ENCODE peak calls at places on chromosome X, in five cellular contexts. D, K, M, P and J are unnamed samples. For H3K4me1, the result is how much of the 10 kb centered on the place peaks cover.

GRCh38 chrX:63746278-63746677 is 38.7 kb downstream of the ARHGEF9 start:
- DNase-seq in P (no peak), M (no peak), K (no peak), D (no peak), J (no peak)

GRCh38 chrX:45479835-45480422 is 279.3 kb upstream of the DIPK2B start:
- DNase-seq in P (peak), K (no peak), D (peak), M (no peak), J (peak)

GRCh38 chrX:47171996-47172395 is 21.6 kb upstream of the UBA1 start:
- DNase-seq in M (peak), D (no peak), P (no peak), K (no peak), J (no peak)

GRCh38 chrX:56766554-56767412 is 37.7 kb downstream of the NBDY start:
- DNase-seq in M (peak), D (peak), P (no peak), K (no peak), J (no peak)

GRCh38 chrX:28552322-28552721 is 34.9 kb upstream of the IL1RAPL1 start:
- DNase-seq in P (peak), M (no peak), K (no peak), D (peak), J (no peak)

GRCh38 chrX:43176686-43177085 is 398.7 kb upstream of the PPP1R2C start:
- DNase-seq in M (no peak), D (no peak), P (no peak), K (no peak), J (no peak)

GRCh38 chrX:119640621-119641020 is 34.4 kb upstream of the NKRF start:
- DNase-seq in K (no peak), D (no peak), M (no peak), P (no peak), J (no peak)

GRCh38 chrX:140733766-140734342 is 24.3 kb downstream of the LINC00632 start:
- DNase-seq in K (peak), P (peak), M (no peak), D (peak), J (peak)

GRCh38 chrX:9163153-9163790 is 129.3 kb upstream of the FAM9B start:
- DNase-seq in D (peak), K (no peak), P (peak), M (no peak), J (no peak)

GRCh38 chrX:134803060-134803459 is 144.8 kb upstream of the PLAC1 start:
- DNase-seq in D (no peak), M (no peak), P (no peak), K (no peak), J (no peak)

GRCh38 chrX:119410027-119410819 is 11.1 kb downstream of the SLC25A43 start:
- DNase-seq in M (peak), D (peak), K (no peak), P (peak), J (no peak)

GRCh38 chrX:123085311-123085940 is 98.7 kb upstream of the GRIA3 start:
- DNase-seq in K (no peak), M (no peak), D (peak), P (no peak), J (no peak)

GRCh38 chrX:123083924-123084323 is 100.2 kb upstream of the GRIA3 start:
- DNase-seq in D (peak), K (no peak), M (no peak), P (peak), J (no peak)

GRCh38 chrX:123084797-123085196 is 99.3 kb upstream of the GRIA3 start:
- DNase-seq in M (no peak), D (peak), K (no peak), P (peak), J (no peak)

GRCh38 chrX:123080065-123080464 is 104.0 kb upstream of the GRIA3 start:
- DNase-seq in D (no peak), M (no peak), P (no peak), K (no peak), J (no peak)

DNA sequence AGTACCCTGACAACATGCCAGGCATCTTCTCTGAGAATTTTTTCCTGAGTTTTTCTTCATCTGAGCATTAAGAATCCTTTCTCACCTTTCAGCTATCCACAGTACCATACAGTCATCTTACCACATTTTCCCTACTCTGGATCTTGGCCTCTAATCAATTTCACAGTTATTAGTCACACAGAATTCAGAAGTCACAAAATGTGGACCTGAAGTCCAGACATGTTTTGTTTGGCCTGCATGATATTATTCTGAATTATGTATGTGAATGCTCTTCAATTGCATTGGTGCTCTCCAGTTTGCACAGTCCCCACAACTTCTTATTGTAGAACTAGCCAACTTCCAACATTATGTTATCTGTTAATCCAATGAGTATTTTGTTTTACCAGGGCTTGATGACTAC is 102.3 kb upstream of the GRIA3 start:
- DNase-seq in K (no peak), D (peak), M (no peak), P (no peak), J (no peak)
- H3K4me1 ChIP-seq in K (under half), D (under half), M (under half), P (under half), J (under half)

GRCh38 chrX:131795442-131796229 is 227.5 kb upstream of the STK26 start:
- DNase-seq in D (no peak), M (peak), K (no peak), P (no peak), J (no peak)

GRCh38 chrX:131792356-131792749 is 230.7 kb upstream of the STK26 start:
- DNase-seq in P (peak), D (peak), M (peak), K (no peak), J (peak)

GRCh38 chrX:131792789-131793462 is 230.2 kb upstream of the STK26 start:
- DNase-seq in M (peak), P (peak), D (peak), K (no peak), J (peak)

GRCh38 chrX:131789664-131790063 is 233.4 kb upstream of the STK26 start:
- DNase-seq in M (no peak), K (no peak), P (no peak), D (no peak), J (no peak)

GRCh38 chrX:131791608-131792355 is 231.3 kb upstream of the STK26 start:
- DNase-seq in D (no peak), K (no peak), P (no peak), M (no peak), J (no peak)
- H3K4me3 ChIP-seq in D (no peak), K (no peak), P (no peak), M (peak), J (peak)

GRCh38 chrX:153857348-153857903 is 27.1 kb upstream of the PDZD4 start:
- DNase-seq in P (no peak), D (no peak), M (no peak), K (peak), J (no peak)
- TF ChIP-seq CTCF in P (no peak), D (no peak), M (no peak), K (no peak), J (no peak)

GRCh38 chrX:79263550-79263949 is 103.6 kb downstream of the ITM2A start:
- DNase-seq in K (no peak), D (no peak), P (no peak), M (no peak), J (no peak)

GRCh38 chrX:79259073-79259689 is 108.0 kb downstream of the ITM2A start:
- DNase-seq in D (no peak), M (no peak), P (no peak), K (no peak), J (no peak)
- H3K4me1 ChIP-seq in D (under half), M (under half), P (under half), K (under half), J (under half)

DNA sequence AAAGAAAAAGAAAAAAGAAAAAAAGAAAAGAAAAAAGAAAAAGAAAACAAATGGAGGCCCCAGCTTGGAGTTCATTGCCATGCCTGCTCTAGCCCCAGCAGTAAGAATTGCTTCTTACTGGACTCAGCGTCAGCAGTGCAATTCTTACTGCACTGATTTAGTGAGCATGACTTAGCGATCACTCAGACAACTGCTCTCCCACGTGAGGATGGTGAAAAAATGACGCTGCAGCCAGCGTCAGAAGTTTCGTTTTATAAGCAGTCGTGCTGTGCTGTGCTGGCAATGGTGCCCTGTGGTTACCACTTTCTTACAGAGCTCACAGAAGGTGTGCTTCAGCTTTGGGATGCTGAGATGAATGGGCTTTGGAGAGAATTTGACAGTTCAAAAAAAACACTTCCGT is 68.3 kb upstream of the DDX3X start:
- DNase-seq in D (peak), M (no peak), P (no peak), K (no peak), J (no peak)
- H3K4me3 ChIP-seq in D (no peak), M (no peak), P (no peak), K (no peak), J (no peak)

GRCh38 chrX:1877780-1878179 is 262.9 kb downstream of the ASMT start:
- DNase-seq in D (no peak), K (no peak), M (no peak), P (no peak), J (no peak)
- TF ChIP-seq CTCF in D (no peak), K (no peak), M (no peak), P (no peak), J (no peak)

GRCh38 chrX:68937581-68937980 is 108.8 kb downstream of the EFNB1 start:
- DNase-seq in K (no peak), M (no peak), D (no peak), P (no peak), J (no peak)

GRCh38 chrX:68935362-68935761 is 106.5 kb downstream of the EFNB1 start:
- DNase-seq in P (peak), M (peak), K (no peak), D (no peak), J (no peak)

GRCh38 chrX:68934922-68935321 is 106.1 kb downstream of the EFNB1 start:
- DNase-seq in P (no peak), D (no peak), K (no peak), M (peak), J (no peak)

GRCh38 chrX:68936608-68937007 is 107.8 kb downstream of the EFNB1 start:
- DNase-seq in P (peak), D (peak), M (peak), K (no peak), J (no peak)

GRCh38 chrX:68936186-68936585 is 107.4 kb downstream of the EFNB1 start:
- DNase-seq in K (no peak), D (no peak), M (peak), P (no peak), J (no peak)
- H3K4me1 ChIP-seq in K (under half), D (under half), M (under half), P (under half), J (under half)

DNA sequence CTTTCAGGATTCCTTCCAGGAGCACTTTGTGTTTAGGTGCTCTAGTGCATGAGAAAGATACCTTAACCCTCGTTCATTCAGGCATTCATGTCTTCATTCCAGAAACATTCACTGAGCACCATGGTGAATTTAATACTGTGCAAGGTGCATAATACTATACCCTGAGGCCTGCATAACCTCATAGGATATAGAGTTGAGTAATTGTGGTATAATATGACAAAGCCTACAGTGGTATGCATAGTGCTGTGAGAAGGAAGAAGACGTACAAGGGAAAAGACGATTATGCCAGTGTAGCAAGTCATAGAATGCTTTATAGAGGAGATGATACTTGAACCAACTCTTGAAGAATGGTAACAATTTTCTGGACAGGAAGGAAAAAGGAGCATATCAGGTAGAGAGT is 34.3 kb downstream of the MTM1 start:
- DNase-seq in D (no peak), P (no peak), K (no peak), M (no peak), J (no peak)
- H3K4me3 ChIP-seq in D (no peak), P (no peak), K (no peak), M (no peak), J (no peak)

GRCh38 chrX:40887476-40887875 is 152.1 kb upstream of the MED14 start:
- DNase-seq in D (peak), K (no peak), M (no peak), P (peak), J (no peak)
- TF ChIP-seq CTCF in D (no peak), K (no peak), M (no peak), P (no peak), J (no peak)

GRCh38 chrX:40107291-40108083 is 9.7 kb upstream of the BCOR start:
- DNase-seq in M (peak), P (peak), D (no peak), K (no peak), J (no peak)
- H3K4me1 ChIP-seq in M (under half), P (under half), D (under half), K (half or more), J (under half)